ENCODE peak calls at places on chromosome 14, in eight cellular contexts. V is activated CD4-positive, alpha-beta T cell treated with anti-CD3 and anti-CD28 coated beads, Interleukin-2, amount 50 U/mL, for 1 hour; W is aorta; S is stimulated activated CD8-positive, alpha-beta memory T cell treated with anti-CD3 and anti-CD28 coated beads, Interleukin-15, amount 100 ng/mL, for 1 hour; D is AML-193; Y is HT1080; N is fibroblast of the conjunctiva; P is stimulated activated CD4-positive, alpha-beta T cell treated with anti-CD3 and anti-CD28 coated beads, Interleukin-12 subunit alpha, Interleukin-12 subunit beta, amount 100 ng/mL, for 48 hours. Q is an unnamed sample.
A peak's percentile ranks its signal among the peaks of the same experiment; 100 is the strongest.

GRCh38 chr14:64723691-64724577 is 19.7 kb downstream of the PLEKHG3 start:
- DNase-seq in S (no peak), N (no peak), P (no peak), W (no peak), V (no peak), D (no peak), Y (no peak), Q (no peak)

GRCh38 chr14:26276757-26277156 is 321.1 kb downstream of the NOVA1 start:
- DNase-seq in Y (no peak), W (no peak), V (no peak), P (no peak), D (no peak), N (no peak), S (no peak), Q (no peak)

GRCh38 chr14:46074061-46074460 is 577.5 kb downstream of the RPL10L start:
- DNase-seq in V (no peak), D (no peak), N (no peak), P (no peak), W (no peak), S (no peak), Y (no peak), Q (no peak)

GRCh38 chr14:66444271-66444987 is 41.7 kb upstream of the CCDC196 start:
- DNase-seq in N (no peak), Y (no peak), V (no peak), W (no peak), D (no peak), S (no peak), P (no peak), Q (no peak)

GRCh38 chr14:52356025-52356424 is 41.9 kb downstream of the PTGER2 start:
- DNase-seq in D (no peak), N (no peak), V (no peak), S (no peak), W (no peak), P (no peak), Y (peak; percentile 18), Q (no peak)

GRCh38 chr14:73238262-73238852 is 1.1 kb downstream of the PAPLN start:
- DNase-seq in W (no peak), Y (peak; percentile 75), S (no peak), N (peak; percentile 51), P (no peak), V (no peak), D (no peak), Q (no peak)

GRCh38 chr14:23696706-23697239 is 60.6 kb downstream of the DHRS2 start:
- DNase-seq in S (no peak), W (no peak), D (no peak), Y (no peak), N (no peak), P (no peak), V (no peak), Q (no peak)

GRCh38 chr14:77151245-77151644 is 9.7 kb upstream of the ZDHHC22 start:
- DNase-seq in S (no peak), Y (no peak), W (no peak), D (no peak), V (no peak), N (no peak), P (no peak), Q (peak; percentile 35)

GRCh38 chr14:88326352-88327103 is 3.5 kb upstream of the KCNK10 start:
- DNase-seq in Y (no peak), V (no peak), D (no peak), S (no peak), W (no peak), P (no peak), N (no peak), Q (no peak)

GRCh38 chr14:94113490-94113889 is 3.0 kb downstream of the IFI27 start:
- DNase-seq in Y (no peak), P (no peak), D (no peak), N (no peak), W (no peak), S (no peak), V (no peak), Q (no peak)

GRCh38 chr14:67477926-67478915 is 10.3 kb downstream of the TMEM229B start:
- DNase-seq in V (no peak), P (no peak), N (no peak), W (no peak), S (no peak), Y (peak; percentile 11), D (no peak), Q (no peak)

GRCh38 chr14:102749393-102749792 is 27.9 kb upstream of the TRAF3 start:
- DNase-seq in V (no peak), Y (no peak), W (no peak), N (no peak), S (no peak), P (no peak), D (no peak), Q (no peak)

GRCh38 chr14:20706657-20707355 is 18.2 kb downstream of the ANG start:
- DNase-seq in D (no peak), N (no peak), Y (no peak), V (no peak), W (no peak), S (no peak), P (no peak), Q (no peak)

GRCh38 chr14:61609885-61610284 is 85.4 kb upstream of the HIF1A start:
- DNase-seq in N (no peak), D (no peak), W (no peak), V (no peak), P (no peak), S (no peak), Y (no peak), Q (no peak)

GRCh38 chr14:20809917-20810316 is 7.3 kb upstream of the RNASE1 start:
- DNase-seq in V (no peak), P (no peak), Y (no peak), N (no peak), S (no peak), W (no peak), D (no peak), Q (no peak)

GRCh38 chr14:92956961-92957360 is 34.0 kb downstream of the CHGA start:
- DNase-seq in W (peak; percentile 16), S (no peak), P (no peak), Y (no peak), N (no peak), V (no peak), D (no peak), Q (no peak)

GRCh38 chr14:102408729-102409128 is 46.0 kb downstream of the TECPR2 start:
- DNase-seq in Y (peak; percentile 16), W (no peak), D (no peak), P (no peak), N (no peak), S (no peak), V (no peak), Q (no peak)

GRCh38 chr14:72685456-72685855 is 208.4 kb downstream of the DPF3 start:
- DNase-seq in W (no peak), V (no peak), P (no peak), D (no peak), Y (no peak), N (no peak), S (no peak), Q (no peak)

GRCh38 chr14:31921251-31921650 is 155.9 kb upstream of the ARHGAP5 start:
- DNase-seq in Y (no peak), W (no peak), S (no peak), V (no peak), P (no peak), D (no peak), N (no peak), Q (no peak)

GRCh38 chr14:73143003-73143402 is 6.7 kb downstream of the PSEN1 start:
- DNase-seq in D (no peak), S (no peak), V (no peak), P (no peak), W (no peak), Y (no peak), N (no peak), Q (no peak)